ENCODE peak calls at places on chromosomes 11 and 22, in eight cellular contexts. M, P, J, E, L, K, C and F are unnamed samples.

GRCh38 chr11:102268985-102269470 is 48.3 kb upstream of the BIRC3 start:
- DNase-seq in M (no peak), P (no peak), J (no peak), E (no peak), L (no peak), K (no peak), C (no peak), F (no peak)

GRCh38 chr11:120133216-120134105 is 4.5 kb downstream of the TRIM29 start:
- DNase-seq in M (no peak), P (no peak), J (no peak), E (no peak), L (no peak), K (peak), C (no peak), F (no peak)

GRCh38 chr22:29129644-29130201 is 56.9 kb downstream of the KREMEN1 start:
- DNase-seq in M (no peak), P (no peak), J (no peak), E (no peak), L (no peak), K (no peak), C (no peak), F (no peak)

GRCh38 chr11:73126804-73127480 is 15.2 kb downstream of the FCHSD2 start:
- DNase-seq in M (no peak), P (no peak), J (no peak), E (no peak), L (no peak), K (no peak), C (no peak), F (no peak)

GRCh38 chr11:63866211-63866610 is 27.3 kb downstream of the MARK2 start:
- DNase-seq in M (peak), P (peak), J (no peak), E (no peak), L (peak), K (peak), C (peak), F (no peak)

GRCh38 chr22:36277482-36278291 is 24.8 kb downstream of the APOL1 start:
- DNase-seq in M (peak), P (peak), J (peak), E (no peak), L (peak), K (peak), C (peak), F (no peak)

GRCh38 chr11:59426361-59427067 is at the start of gene OR5A2:
- DNase-seq in M (no peak), P (no peak), J (no peak), E (no peak), L (no peak), K (no peak), C (no peak), F (no peak)

GRCh38 chr11:11786771-11787170 is 55.0 kb upstream of the USP47 start:
- DNase-seq in M (no peak), P (peak), J (no peak), E (no peak), L (peak), K (no peak), C (no peak), F (no peak)

DNA sequence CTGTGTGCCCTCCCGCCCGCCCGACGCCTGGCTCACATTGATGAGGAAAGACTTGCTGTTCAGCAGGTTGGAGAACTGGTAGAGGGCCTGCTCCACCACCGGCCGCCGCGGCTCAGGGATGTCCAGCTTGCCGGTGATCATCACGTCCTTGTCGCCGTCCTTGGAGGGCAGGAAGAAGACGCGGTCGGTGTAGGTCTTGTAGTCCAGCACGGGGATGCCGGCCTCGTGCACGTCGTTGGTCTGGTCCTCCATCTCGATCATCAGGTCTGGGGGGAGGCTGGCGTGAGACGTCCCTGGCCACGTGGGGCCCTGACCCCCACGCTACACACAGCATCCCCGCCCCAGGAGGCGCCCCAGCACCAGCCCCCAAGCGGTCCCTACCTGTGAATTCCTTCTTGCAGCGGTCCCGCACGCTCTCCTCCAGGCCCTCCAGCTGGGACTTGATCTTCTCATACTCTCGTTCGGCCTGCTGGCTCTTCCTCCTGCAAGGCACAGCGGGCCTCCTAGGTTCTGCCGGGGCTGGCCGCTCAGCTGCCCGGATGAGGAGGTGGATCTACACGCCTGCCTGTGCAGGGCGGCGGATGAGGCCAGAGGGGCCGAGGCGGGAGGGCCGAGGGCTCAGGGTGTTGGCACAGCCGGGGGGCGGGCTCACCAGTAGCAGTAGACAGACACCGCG is 10.7 kb upstream of the MAPK11 start:
- DNase-seq in M (no peak), P (no peak), J (no peak), E (no peak), L (no peak), K (no peak), C (no peak), F (no peak)
- H3K4me3 ChIP-seq in M (no peak), P (no peak), J (no peak), E (no peak), L (no peak), K (no peak), C (no peak), F (no peak)

DNA sequence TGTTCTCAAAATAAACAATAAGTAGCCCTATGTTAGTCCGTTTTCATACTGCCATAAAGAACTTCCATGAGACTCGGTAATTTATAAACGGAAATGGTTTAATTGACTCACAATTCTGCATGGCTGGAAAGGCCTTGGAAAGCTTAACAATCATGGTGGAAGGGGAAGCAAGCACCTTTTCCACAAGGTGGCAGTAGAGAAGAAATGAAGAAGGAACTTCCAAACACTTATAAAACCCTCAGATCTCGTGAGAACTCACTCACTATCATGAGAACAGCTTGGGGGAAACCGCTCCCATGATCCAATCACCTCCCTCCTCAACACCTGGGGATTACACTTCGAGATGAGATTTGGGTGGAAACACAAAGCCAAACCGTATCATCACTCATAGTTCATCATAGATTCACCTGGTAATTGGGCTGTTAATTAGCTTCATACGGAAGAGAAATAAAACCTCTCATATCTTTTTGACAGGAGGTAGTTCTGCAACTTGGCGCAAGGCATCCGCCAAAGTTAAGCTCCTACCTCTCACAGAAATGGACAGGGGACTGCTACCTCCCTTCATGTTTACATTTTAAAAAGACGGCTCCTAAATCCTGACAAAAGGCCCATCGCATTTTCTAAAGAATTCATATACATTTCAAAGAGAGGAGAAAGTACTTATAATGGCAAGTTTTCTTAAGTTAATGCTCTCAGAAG is 49.0 kb downstream of the MUC15 start:
- DNase-seq in M (no peak), P (peak), J (no peak), E (no peak), L (peak), K (no peak), C (peak), F (no peak)
- TF ChIP-seq CTCF in M (peak), P (peak), J (peak), E (peak), L (peak), K (no peak), C (peak), F (peak)

GRCh38 chr11:123653405-123653996 is 923 bp downstream of the SCN3B start:
- DNase-seq in M (no peak), P (no peak), J (no peak), E (no peak), L (no peak), K (no peak), C (no peak), F (no peak)

GRCh38 chr11:123653997-123654565 is 343 bp downstream of the SCN3B start:
- DNase-seq in M (peak), P (peak), J (peak), E (no peak), L (peak), K (peak), C (no peak), F (no peak)

GRCh38 chr11:123645576-123645975 is 8.8 kb downstream of the SCN3B start:
- DNase-seq in M (no peak), P (no peak), J (no peak), E (no peak), L (no peak), K (no peak), C (no peak), F (no peak)

GRCh38 chr11:123654566-123655081 is at the start of gene SCN3B:
- DNase-seq in M (peak), P (peak), J (peak), E (no peak), L (peak), K (peak), C (no peak), F (peak)

GRCh38 chr11:123650901-123651300 is 3.5 kb downstream of the SCN3B start:
- DNase-seq in M (no peak), P (no peak), J (no peak), E (no peak), L (no peak), K (no peak), C (no peak), F (no peak)
- H3K4me3 ChIP-seq in M (no peak), P (no peak), J (no peak), E (no peak), L (no peak), K (no peak), C (no peak), F (no peak)

GRCh38 chr11:68821670-68822069 is 20.0 kb downstream of the CPT1A start:
- DNase-seq in M (no peak), P (no peak), J (no peak), E (no peak), L (no peak), K (no peak), C (no peak), F (no peak)
- TF ChIP-seq CTCF in M (no peak), P (no peak), J (peak), E (no peak), L (no peak), K (no peak), C (peak), F (peak)

GRCh38 chr11:94400839-94401772 is at the start of gene GPR83:
- DNase-seq in M (peak), P (no peak), J (no peak), E (no peak), L (peak), K (no peak), C (no peak), F (no peak)
- H3K4me3 ChIP-seq in M (no peak), P (peak), J (peak), E (peak), L (peak), K (peak), C (no peak), F (peak)

GRCh38 chr11:66143264-66143566 is 73.1 kb downstream of the PACS1 start:
- DNase-seq in M (no peak), P (no peak), J (no peak), E (no peak), L (no peak), K (no peak), C (no peak), F (no peak)
- TF ChIP-seq CTCF in M (no peak), P (no peak), J (no peak), E (no peak), L (no peak), K (no peak), C (no peak), F (no peak)

DNA sequence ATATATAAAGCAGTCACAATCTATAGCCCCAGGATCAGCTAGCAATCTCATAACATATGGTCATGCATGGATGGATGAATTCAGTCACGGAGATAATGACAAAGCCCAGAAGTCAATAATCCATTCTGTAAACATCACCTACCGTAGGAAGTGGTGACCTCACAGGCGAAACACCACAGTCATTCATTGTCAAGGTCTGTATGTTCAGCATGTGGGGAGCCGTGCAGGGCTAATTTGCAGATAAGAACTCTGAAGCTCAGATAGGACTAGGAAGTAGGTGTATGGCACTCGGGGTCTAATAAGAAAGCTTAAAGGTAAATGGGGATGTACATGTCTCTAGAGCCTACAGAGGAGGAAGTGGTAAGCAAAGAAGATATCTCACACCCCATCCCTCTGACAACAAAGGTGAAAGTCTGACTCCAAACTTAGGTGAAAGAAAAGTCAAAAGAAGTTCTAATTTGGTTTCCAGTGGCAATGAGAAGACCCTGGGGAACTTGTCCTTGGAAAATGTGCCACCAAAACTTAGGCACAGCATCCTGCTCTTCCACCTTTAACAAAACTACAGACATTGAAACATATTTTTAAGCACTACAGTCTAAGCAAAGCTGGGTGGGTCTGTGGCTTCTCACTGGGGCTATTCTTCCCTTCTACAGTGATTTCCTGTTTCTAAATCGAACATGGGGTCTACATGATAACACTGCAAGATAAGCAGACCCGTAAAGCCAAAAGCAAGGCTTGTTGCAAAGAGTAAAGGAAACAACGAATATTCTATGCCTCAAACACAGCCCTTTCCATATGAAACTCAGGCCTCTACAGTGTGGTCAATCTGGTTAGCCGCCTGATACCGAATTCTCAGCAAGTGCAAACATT is 5.2 kb downstream of the CRTAM start:
- DNase-seq in M (peak), P (no peak), J (no peak), E (no peak), L (no peak), K (no peak), C (no peak), F (no peak)
- H3K4me3 ChIP-seq in M (no peak), P (no peak), J (no peak), E (no peak), L (no peak), K (no peak), C (no peak), F (no peak)

GRCh38 chr22:49429066-49429465 is 398.6 kb downstream of the BRD1 start:
- DNase-seq in M (no peak), P (no peak), J (no peak), E (no peak), L (no peak), K (no peak), C (peak), F (no peak)
- TF ChIP-seq CTCF in M (no peak), P (no peak), J (no peak), E (no peak), L (no peak), K (no peak), C (peak), F (no peak)

DNA sequence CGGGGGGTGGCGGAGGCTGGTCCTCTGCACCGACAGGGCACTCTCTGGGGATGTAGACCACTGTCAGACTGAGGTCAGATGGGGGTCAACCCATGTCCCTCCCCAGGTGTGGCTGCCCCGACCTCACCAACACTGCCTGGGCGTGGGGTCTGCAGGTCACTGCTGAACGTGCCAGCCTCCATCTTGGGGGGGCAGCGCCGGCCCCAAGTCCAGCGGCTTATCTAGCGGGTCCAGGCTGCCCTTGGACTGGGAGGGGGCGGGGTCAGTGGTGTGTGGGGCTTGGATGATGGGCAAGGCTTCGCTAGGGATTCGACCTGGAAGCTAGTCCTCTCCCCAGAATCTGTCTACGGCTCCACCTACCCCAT is 178.2 kb downstream of the IGLL1 start:
- DNase-seq in M (no peak), P (no peak), J (no peak), E (no peak), L (no peak), K (no peak), C (no peak), F (no peak)
- H3K4me3 ChIP-seq in M (no peak), P (no peak), J (no peak), E (peak), L (no peak), K (peak), C (peak), F (peak)

GRCh38 chr22:39941661-39942060 is 18.5 kb upstream of the TMA7B start:
- DNase-seq in M (no peak), P (no peak), J (no peak), E (no peak), L (no peak), K (no peak), C (no peak), F (no peak)

GRCh38 chr22:39942433-39943213 is 17.6 kb upstream of the TMA7B start:
- DNase-seq in M (no peak), P (no peak), J (no peak), E (no peak), L (no peak), K (no peak), C (no peak), F (no peak)

GRCh38 chr22:39939830-39940229 is 20.4 kb upstream of the TMA7B start:
- DNase-seq in M (no peak), P (no peak), J (no peak), E (no peak), L (no peak), K (no peak), C (no peak), F (no peak)

GRCh38 chr22:39938509-39938908 is 21.7 kb upstream of the TMA7B start:
- DNase-seq in M (no peak), P (no peak), J (no peak), E (no peak), L (no peak), K (no peak), C (no peak), F (no peak)

GRCh38 chr22:39940757-39941305 is 19.4 kb upstream of the TMA7B start:
- DNase-seq in M (no peak), P (no peak), J (no peak), E (no peak), L (no peak), K (no peak), C (peak), F (no peak)
- TF ChIP-seq CTCF in M (no peak), P (no peak), J (no peak), E (no peak), L (no peak), K (no peak), C (peak), F (no peak)